ENCODE peak calls at places on chromosomes 16 and 17, in ten cellular contexts. U is endodermal cell, H is cardiac muscle cell, C is stomach, D is GM12865, W is breast epithelium, M is NB4, Z is GM23338, K is pancreas, I is epithelial cell of esophagus. V is an unnamed sample.

GRCh38 chr16:84597518-84598390 is 20.1 kb downstream of the COTL1 start:
- DNase-seq in C (no peak), U (no peak), K (no peak), W (no peak), H (no peak), D (peak), I (no peak), M (peak), Z (no peak), V (no peak)

GRCh38 chr17:4499431-4500187 is 928 bp downstream of the SPNS2 start:
- DNase-seq in D (no peak), C (no peak), I (peak), W (no peak), H (no peak), K (peak), M (peak), U (peak), Z (peak), V (no peak)

GRCh38 chr16:56781565-56781964 is 51.6 kb downstream of the NUP93 start:
- DNase-seq in W (no peak), Z (peak), D (no peak), C (no peak), U (no peak), H (no peak), I (no peak), M (no peak), K (no peak), V (no peak)

GRCh38 chr16:20900299-20901067 is at the start of the genes DCUN1D3 and LYRM1:
- DNase-seq in W (peak), C (peak), U (peak), D (peak), K (peak), H (peak), I (peak), Z (peak), M (peak), V (peak)

GRCh38 chr16:30409125-30410060 is 2.0 kb downstream of the ZNF771 start:
- DNase-seq in W (peak), I (peak), H (peak), M (peak), K (peak), C (peak), Z (peak), U (peak), D (peak), V (peak)

GRCh38 chr16:75074920-75075687 is 41.5 kb downstream of the LDHD start:
- DNase-seq in U (no peak), C (peak), M (peak), W (no peak), H (peak), I (no peak), D (peak), K (no peak), Z (no peak), V (no peak)

GRCh38 chr16:11530171-11530940 is 56.4 kb downstream of the LITAF start:
- DNase-seq in M (no peak), U (peak), C (no peak), Z (no peak), D (no peak), I (no peak), K (no peak), W (no peak), H (peak), V (no peak)

GRCh38 chr17:66299721-66300120 is 2.7 kb upstream of the PRKCA start:
- DNase-seq in W (no peak), H (peak), M (no peak), I (no peak), C (no peak), K (no peak), Z (no peak), D (no peak), U (no peak), V (no peak)

GRCh38 chr17:6343191-6343590 is 91.7 kb downstream of the AIPL1 start:
- DNase-seq in K (no peak), W (no peak), M (no peak), C (no peak), Z (no peak), H (no peak), U (no peak), I (no peak), D (no peak), V (no peak)

GRCh38 chr16:88531931-88532433 is 38.2 kb upstream of the ZC3H18 start:
- DNase-seq in U (no peak), D (no peak), I (no peak), C (no peak), K (no peak), H (no peak), M (peak), Z (no peak), W (no peak), V (no peak)

GRCh38 chr16:84582958-84583516 is 34.8 kb downstream of the COTL1 start:
- DNase-seq in I (no peak), W (no peak), M (no peak), U (no peak), K (peak), H (peak), D (no peak), C (no peak), Z (no peak), V (peak)

GRCh38 chr17:6326483-6326882 is 108.4 kb downstream of the AIPL1 start:
- DNase-seq in C (no peak), W (no peak), H (no peak), M (no peak), I (no peak), D (no peak), Z (no peak), K (no peak), U (no peak), V (no peak)

DNA sequence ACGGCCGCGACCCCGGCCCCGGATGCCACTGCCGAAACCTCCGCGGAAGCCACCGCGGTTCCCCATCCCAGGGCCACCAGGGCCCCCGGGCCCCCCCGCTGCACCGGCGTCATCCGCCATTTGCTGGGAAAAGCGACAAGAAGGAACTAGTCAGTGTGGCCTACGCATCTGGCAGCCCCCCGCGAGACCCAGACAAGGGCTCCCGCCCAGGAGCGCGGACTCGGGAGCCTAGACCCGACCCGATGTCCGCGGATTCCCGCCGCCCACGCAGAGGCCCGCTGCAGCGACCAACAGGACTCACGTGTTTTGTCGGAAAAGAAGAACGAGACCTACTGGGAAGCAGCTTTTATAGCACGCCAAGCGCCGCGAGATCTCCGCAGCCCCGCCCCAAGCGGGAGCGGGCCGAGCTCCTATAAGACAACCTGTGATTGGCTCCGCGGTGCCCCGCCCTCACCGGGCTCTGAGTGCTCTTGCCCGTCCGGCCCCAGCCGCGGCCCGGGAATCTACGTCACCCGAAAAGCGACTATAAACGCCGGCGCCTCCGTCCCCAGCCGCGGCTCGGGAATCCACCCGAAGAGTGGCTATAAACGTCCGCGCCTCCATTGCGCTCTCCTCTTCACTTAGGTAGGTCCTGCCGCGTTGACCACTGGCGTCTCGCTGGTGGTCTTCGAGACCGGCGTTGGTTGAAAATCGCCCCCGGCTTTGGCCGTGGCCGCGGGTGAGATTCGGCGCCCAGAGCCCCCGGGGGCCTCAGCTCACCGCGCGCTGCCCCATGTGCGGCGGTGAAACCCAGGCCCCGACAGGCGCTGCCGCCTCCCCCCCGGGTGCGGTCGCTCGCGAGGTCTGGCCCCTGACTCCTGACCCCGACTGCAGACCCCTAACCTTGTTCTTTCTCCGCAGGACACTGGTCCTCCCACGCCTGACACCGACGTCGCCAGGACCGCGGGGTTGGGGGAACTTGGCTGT is at the start of gene RPS2:
- DNase-seq in W (peak), D (peak), Z (peak), C (peak), K (peak), U (peak), M (peak), H (peak), I (peak), V (peak)
- TF ChIP-seq CTCF in W (no peak), D (no peak), Z (no peak), C (no peak), K (no peak), U (no peak), M (no peak), H (no peak), I (no peak), V (no peak)

DNA sequence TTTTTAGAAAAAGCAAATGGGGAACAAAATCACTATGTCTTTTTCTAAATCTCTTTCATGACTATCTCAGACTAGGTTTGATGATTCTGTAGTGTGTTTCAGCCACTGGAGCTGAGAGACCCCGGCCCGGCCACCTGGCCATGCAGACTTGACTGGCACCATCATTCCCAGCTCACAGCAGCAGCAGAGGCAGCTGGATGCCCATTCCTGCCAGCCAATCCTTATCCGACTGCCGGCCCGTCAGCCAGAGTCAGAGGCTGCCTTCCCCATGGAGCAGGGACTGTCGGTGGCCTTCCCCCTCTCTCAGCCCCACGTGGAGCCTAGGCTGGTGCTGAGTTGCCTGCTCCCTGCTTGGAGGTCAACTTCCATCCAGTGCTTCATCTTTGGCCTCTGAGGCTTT is 56.0 kb upstream of the WSB1 start:
- DNase-seq in D (no peak), U (no peak), W (no peak), K (no peak), I (no peak), C (no peak), H (no peak), Z (no peak), M (no peak), V (no peak)
- H3K4me3 ChIP-seq in D (no peak), U (no peak), W (no peak), K (no peak), I (no peak), C (no peak), H (no peak), Z (no peak), M (no peak), V (no peak)

GRCh38 chr16:64047207-64047606 is 1074.7 kb downstream of the CDH11 start:
- DNase-seq in M (no peak), K (no peak), Z (no peak), H (no peak), I (peak), U (no peak), W (no peak), D (no peak), C (no peak), V (no peak)

GRCh38 chr16:64047878-64048277 is 1074.0 kb downstream of the CDH11 start:
- DNase-seq in D (no peak), I (no peak), W (no peak), C (no peak), Z (no peak), H (no peak), M (no peak), U (no peak), K (no peak), V (no peak)

DNA sequence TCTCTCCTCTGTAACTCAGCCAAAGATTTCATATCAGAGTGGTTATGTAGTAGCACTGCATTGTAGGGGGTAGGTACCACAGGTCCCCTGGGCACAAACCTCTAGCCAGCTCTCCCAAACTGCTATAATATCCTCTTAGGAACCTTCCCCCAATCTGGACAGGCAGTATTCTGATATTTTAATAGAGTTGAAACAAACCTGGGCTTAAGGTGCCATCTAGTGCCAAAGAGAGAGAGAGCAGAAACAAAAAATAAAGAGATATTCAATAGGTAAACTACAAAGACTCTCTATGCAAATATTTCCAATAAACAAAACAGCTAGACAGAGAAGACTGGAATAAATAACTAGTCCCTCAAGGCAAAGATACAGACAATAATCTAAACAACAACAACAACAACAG is 1070.0 kb downstream of the CDH11 start:
- DNase-seq in I (peak), Z (peak), H (peak), K (no peak), M (peak), C (no peak), D (no peak), W (no peak), U (peak), V (no peak)
- TF ChIP-seq CTCF in I (peak), Z (peak), H (peak), K (no peak), M (peak), C (no peak), D (no peak), W (no peak), U (peak), V (no peak)

GRCh38 chr17:49963626-49964538 is 5.1 kb upstream of the DLX4 start:
- DNase-seq in M (no peak), Z (peak), W (no peak), K (no peak), U (peak), I (no peak), C (no peak), H (peak), D (no peak), V (no peak)
- H3K4me3 ChIP-seq in M (no peak), Z (peak), W (peak), K (no peak), U (peak), I (no peak), C (no peak), H (no peak), D (no peak), V (no peak)

GRCh38 chr16:4511441-4512082 is 27.0 kb downstream of the CDIP1 start:
- DNase-seq in U (peak), K (peak), I (peak), M (peak), D (peak), Z (peak), W (no peak), C (peak), H (peak), V (no peak)
- TF ChIP-seq CTCF in U (peak), K (peak), I (peak), M (peak), D (peak), Z (peak), W (no peak), C (peak), H (peak), V (peak)

GRCh38 chr16:65524997-65525396 is 403.1 kb upstream of the CDH11 start:
- DNase-seq in I (no peak), Z (no peak), H (peak), U (no peak), M (no peak), C (no peak), W (no peak), K (no peak), D (no peak), V (peak)

GRCh38 chr16:65521685-65522338 is 399.9 kb upstream of the CDH11 start:
- DNase-seq in W (no peak), M (no peak), K (no peak), I (no peak), U (peak), C (no peak), H (peak), D (no peak), Z (peak), V (no peak)

GRCh38 chr16:65524231-65524630 is 402.4 kb upstream of the CDH11 start:
- DNase-seq in D (no peak), C (no peak), H (no peak), U (no peak), I (no peak), Z (no peak), K (no peak), M (no peak), W (no peak), V (no peak)

GRCh38 chr16:65522412-65522811 is 400.5 kb upstream of the CDH11 start:
- DNase-seq in I (no peak), H (no peak), D (no peak), W (no peak), U (no peak), M (no peak), K (no peak), C (no peak), Z (no peak), V (no peak)

DNA sequence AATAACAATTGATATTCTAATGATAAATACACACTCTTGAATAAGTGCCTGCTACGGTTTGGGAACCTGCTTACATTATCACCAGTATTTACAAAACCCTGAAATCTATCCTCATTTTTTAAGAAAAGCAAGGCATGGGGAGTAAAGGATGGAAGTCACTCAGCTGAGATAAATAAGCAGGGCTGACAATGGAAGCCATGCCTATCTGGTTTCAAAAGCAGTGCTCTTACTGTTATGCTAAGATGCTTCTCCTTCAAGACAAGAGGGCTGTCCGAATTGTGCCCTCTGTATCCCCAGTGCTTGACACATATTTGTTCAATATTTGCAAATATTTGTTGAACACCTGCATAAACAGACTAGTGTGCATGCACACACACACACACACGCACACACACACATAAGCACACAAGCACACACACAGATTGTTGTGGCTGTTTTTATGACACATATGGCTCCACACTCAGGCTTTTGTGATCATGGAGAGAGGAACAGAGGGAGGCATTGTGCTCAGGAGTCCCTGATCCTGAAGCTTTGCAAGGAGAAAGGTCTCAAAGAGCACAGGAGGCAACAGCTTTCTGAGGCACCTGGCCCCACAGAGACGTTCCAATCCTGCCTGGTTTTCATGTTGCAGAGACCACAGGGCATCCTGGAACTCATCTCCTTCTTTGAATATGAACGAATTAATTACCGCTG is 401.5 kb upstream of the CDH11 start:
- DNase-seq in I (no peak), H (no peak), C (no peak), K (no peak), Z (peak), D (no peak), M (no peak), W (no peak), U (no peak), V (no peak)
- H3K4me3 ChIP-seq in I (no peak), H (no peak), C (no peak), K (no peak), Z (no peak), D (no peak), M (no peak), W (no peak), U (no peak), V (no peak)

GRCh38 chr17:73643012-73643845 is 1.0 kb downstream of the SDK2 start:
- DNase-seq in U (peak), Z (peak), C (peak), I (peak), K (peak), D (no peak), M (peak), W (no peak), H (peak), V (no peak)
- TF ChIP-seq CTCF in U (peak), Z (peak), C (no peak), I (peak), K (no peak), D (peak), M (no peak), W (no peak), H (peak), V (no peak)

DNA sequence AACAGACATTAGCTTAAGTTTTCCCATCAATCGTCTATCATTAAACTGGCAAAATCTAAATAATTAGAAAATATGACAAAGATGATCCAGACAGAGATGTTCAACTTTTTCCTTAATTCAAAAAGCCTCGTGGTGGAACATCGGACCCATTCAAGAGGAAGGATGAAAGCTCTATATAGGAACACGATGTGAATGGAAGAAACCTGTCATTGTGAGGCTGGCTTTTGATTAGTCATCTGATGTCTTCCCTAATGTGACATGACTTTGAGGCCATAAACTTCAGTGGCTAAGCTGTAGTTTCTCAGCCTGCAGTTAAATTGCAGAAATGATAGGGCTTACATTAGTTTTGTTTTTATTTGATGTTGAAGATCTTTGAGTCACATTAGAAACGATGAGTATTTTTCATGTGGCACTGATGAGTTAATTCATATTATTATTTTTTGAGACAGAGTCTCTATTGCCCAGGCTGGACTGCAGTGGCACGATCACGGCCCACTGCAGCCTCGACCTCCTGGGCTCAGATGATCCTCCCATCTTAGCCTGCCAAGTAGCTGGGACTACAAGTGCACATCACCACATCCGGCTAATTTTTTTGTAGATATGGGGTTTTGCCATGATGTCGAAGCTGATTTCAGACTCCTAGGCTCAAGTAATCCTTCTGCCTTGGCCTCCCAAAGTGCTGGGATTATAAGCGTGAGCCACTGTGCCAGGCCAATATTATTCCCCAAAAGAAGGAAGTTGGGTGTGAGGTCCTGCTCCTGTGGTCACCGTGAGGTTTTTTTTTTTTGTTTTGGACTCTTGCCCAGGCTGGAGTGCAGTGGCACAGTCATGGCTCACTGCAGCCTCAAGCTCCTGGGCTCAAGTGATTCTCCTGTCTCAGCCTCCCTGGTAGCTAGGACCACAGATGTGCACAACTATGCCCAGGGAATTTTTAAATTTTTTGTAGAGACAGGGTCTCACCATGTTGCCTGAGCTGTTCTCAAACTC is 1.3 kb downstream of the AMZ2 start:
- DNase-seq in Z (no peak), M (peak), D (peak), K (no peak), U (no peak), H (no peak), C (no peak), I (no peak), W (no peak), V (no peak)
- H3K4me3 ChIP-seq in Z (peak), M (peak), D (peak), K (no peak), U (peak), H (peak), C (no peak), I (peak), W (peak), V (peak)

DNA sequence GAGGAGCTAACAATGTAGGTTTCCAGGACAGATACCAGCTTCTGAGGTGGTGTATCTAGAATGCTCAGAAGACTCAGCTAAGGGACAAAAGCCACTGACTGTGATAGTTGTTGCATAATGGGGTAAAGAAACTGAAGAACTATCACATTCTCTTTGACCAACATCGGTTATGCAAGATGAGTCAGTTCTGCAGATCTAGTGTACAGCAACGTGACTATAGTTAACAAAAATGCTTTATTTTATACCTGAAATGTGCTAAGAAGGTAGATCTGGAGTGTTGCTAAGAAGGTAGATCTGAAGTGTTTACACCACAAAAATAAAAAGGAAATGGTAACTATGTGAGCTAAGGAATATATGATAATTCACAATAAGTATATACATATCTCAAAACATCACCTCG is 2.5 kb downstream of the KRTAP9-6 start:
- DNase-seq in U (no peak), K (no peak), D (no peak), Z (no peak), M (no peak), H (no peak), W (no peak), C (no peak), I (no peak), V (no peak)
- TF ChIP-seq CTCF in U (no peak), K (no peak), D (no peak), Z (no peak), M (no peak), H (no peak), W (no peak), C (no peak), I (no peak), V (no peak)

V was measured in AG04449.